ENCODE peak calls at places on chromosomes 2 and 18, in six cellular contexts. One of them, this sample, is unnamed.

GRCh38 chr2:47534179-47534919 is 131.4 kb downstream of the MSH2 start:
- DNase-seq in tibial nerve: no peak
- DNase-seq in right lobe of liver: no peak
- DNase-seq in IMR-90: peak
- DNase-seq in uterus: peak
- DNase-seq in suprapubic skin: no peak
- DNase-seq in this sample: no peak

GRCh38 chr2:85705680-85706039 is 11.5 kb downstream of the GNLY start:
- DNase-seq in right lobe of liver: peak
- DNase-seq in uterus: peak
- DNase-seq in IMR-90: peak
- DNase-seq in suprapubic skin: no peak
- DNase-seq in tibial nerve: peak
- DNase-seq in this sample: peak

GRCh38 chr18:25113081-25113480 is 238.9 kb downstream of the ZNF521 start:
- DNase-seq in uterus: no peak
- DNase-seq in tibial nerve: no peak
- DNase-seq in IMR-90: no peak
- DNase-seq in right lobe of liver: no peak
- DNase-seq in suprapubic skin: no peak
- DNase-seq in this sample: no peak

GRCh38 chr2:70214958-70215357 is 24.1 kb upstream of the C2orf42 start:
- DNase-seq in uterus: no peak
- DNase-seq in suprapubic skin: no peak
- DNase-seq in right lobe of liver: no peak
- DNase-seq in tibial nerve: no peak
- DNase-seq in IMR-90: peak
- DNase-seq in this sample: no peak

GRCh38 chr2:102442967-102443828 is 20.2 kb downstream of the IL18RAP start:
- DNase-seq in uterus: no peak
- DNase-seq in suprapubic skin: no peak
- DNase-seq in right lobe of liver: no peak
- DNase-seq in IMR-90: peak
- DNase-seq in tibial nerve: peak
- DNase-seq in this sample: no peak

GRCh38 chr2:79876430-79876829 is 363.6 kb downstream of the CTNNA2 start:
- DNase-seq in right lobe of liver: no peak
- DNase-seq in IMR-90: peak
- DNase-seq in tibial nerve: no peak
- DNase-seq in suprapubic skin: no peak
- DNase-seq in uterus: no peak
- DNase-seq in this sample: no peak

GRCh38 chr2:203462308-203462707 is 72.8 kb downstream of the RAPH1 start:
- DNase-seq in IMR-90: no peak
- DNase-seq in suprapubic skin: no peak
- DNase-seq in uterus: no peak
- DNase-seq in tibial nerve: no peak
- DNase-seq in right lobe of liver: no peak
- DNase-seq in this sample: no peak

GRCh38 chr2:8469709-8470493 is 212.0 kb upstream of the ID2 start:
- DNase-seq in right lobe of liver: peak
- DNase-seq in uterus: no peak
- DNase-seq in tibial nerve: no peak
- DNase-seq in IMR-90: no peak
- DNase-seq in suprapubic skin: peak
- DNase-seq in this sample: peak

GRCh38 chr2:70509565-70509964 is 44.1 kb downstream of the TGFA start:
- DNase-seq in tibial nerve: no peak
- DNase-seq in uterus: no peak
- DNase-seq in right lobe of liver: no peak
- DNase-seq in suprapubic skin: no peak
- DNase-seq in IMR-90: no peak
- DNase-seq in this sample: no peak

GRCh38 chr2:127411609-127412370 is 6.4 kb upstream of the PROC start:
- DNase-seq in tibial nerve: peak
- DNase-seq in suprapubic skin: no peak
- DNase-seq in IMR-90: no peak
- DNase-seq in right lobe of liver: no peak
- DNase-seq in uterus: no peak
- DNase-seq in this sample: peak
- H3K4me3 ChIP-seq in tibial nerve: no peak
- H3K4me3 ChIP-seq in suprapubic skin: no peak
- H3K4me3 ChIP-seq in IMR-90: no peak
- H3K4me3 ChIP-seq in right lobe of liver: peak
- H3K4me3 ChIP-seq in uterus: no peak
- H3K4me3 ChIP-seq in this sample: no peak

DNA sequence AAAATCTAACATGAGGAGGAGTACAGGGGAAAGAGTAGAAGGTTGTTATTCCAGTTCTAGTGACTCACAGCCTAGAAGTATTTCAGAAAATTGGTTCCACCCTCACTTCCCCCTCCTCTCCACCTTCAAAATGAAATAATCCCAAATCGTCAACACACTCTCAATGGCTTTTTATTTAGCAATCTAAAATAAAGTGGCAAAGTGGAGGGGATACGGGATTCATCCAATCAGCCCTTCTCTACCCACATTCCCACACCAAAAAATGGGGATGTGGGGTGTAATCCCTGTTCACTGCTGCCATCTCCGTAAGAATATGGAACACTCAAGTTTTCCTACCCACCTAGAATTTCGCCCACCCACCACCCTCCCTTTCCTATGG is 987 bp downstream of the NCKAP1 start:
- DNase-seq in suprapubic skin: no peak
- DNase-seq in tibial nerve: peak
- DNase-seq in right lobe of liver: no peak
- DNase-seq in uterus: no peak
- DNase-seq in IMR-90: peak
- DNase-seq in this sample: no peak
- TF ChIP-seq POLR2A in suprapubic skin: no peak
- TF ChIP-seq POLR2A in tibial nerve: no peak
- TF ChIP-seq POLR2A in right lobe of liver: no peak
- TF ChIP-seq POLR2A in uterus: no peak
- TF ChIP-seq POLR2A in IMR-90: peak
- TF ChIP-seq POLR2A in this sample: no peak

GRCh38 chr2:11387100-11387390 is 42.6 kb upstream of the ROCK2 start:
- DNase-seq in uterus: no peak
- DNase-seq in IMR-90: no peak
- DNase-seq in right lobe of liver: peak
- DNase-seq in suprapubic skin: no peak
- DNase-seq in tibial nerve: no peak
- DNase-seq in this sample: no peak
- H3K4me3 ChIP-seq in uterus: no peak
- H3K4me3 ChIP-seq in IMR-90: no peak
- H3K4me3 ChIP-seq in right lobe of liver: no peak
- H3K4me3 ChIP-seq in suprapubic skin: no peak
- H3K4me3 ChIP-seq in tibial nerve: no peak
- H3K4me3 ChIP-seq in this sample: no peak

DNA sequence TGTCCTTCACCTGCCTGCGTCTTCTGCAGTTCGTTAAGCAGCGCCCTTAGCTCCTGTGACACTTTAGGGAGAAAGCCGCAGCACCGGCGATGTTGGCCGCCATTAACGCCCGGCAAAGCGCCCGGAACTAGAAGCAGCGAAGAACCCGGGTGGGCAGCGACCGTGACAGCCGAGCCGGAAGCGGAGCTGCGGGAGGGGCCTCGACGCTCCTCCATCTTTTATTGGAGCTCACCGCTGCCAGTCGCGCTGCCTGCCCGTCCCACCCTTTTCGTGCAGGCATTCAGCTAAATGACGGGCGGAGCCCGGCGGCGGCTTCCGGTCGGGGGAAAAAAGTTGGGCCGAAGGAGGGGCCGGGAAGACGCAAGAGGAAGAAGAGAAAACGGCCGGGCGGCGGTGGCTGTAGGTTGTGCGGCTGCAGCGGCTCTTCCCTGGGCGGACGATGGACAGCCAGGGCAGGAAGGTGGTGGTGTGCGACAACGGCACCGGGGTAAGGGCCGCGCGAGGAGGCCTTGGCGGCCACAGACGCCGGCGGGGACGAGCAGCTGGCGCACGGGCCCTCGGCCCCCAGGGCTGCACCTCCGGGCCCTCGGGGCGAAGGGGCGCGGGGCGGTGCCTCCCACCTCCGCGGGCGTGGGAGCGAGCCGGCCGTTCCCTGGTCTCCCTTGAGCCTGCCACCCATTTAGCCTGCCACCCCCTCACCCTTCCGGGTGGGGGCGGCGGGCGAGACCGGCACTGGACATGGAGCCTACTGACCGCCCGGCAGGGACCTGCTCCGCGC is at the start of gene ACTR2:
- DNase-seq in right lobe of liver: peak
- DNase-seq in uterus: peak
- DNase-seq in tibial nerve: peak
- DNase-seq in IMR-90: peak
- DNase-seq in suprapubic skin: peak
- DNase-seq in this sample: peak
- TF ChIP-seq POLR2A in right lobe of liver: peak
- TF ChIP-seq POLR2A in uterus: peak
- TF ChIP-seq POLR2A in tibial nerve: peak
- TF ChIP-seq POLR2A in IMR-90: peak
- TF ChIP-seq POLR2A in suprapubic skin: peak
- TF ChIP-seq POLR2A in this sample: no peak

GRCh38 chr2:35355056-35355455 is 1000.5 kb upstream of the CRIM1 start:
- DNase-seq in IMR-90: no peak
- DNase-seq in suprapubic skin: no peak
- DNase-seq in tibial nerve: no peak
- DNase-seq in right lobe of liver: no peak
- DNase-seq in uterus: no peak
- DNase-seq in this sample: peak

DNA sequence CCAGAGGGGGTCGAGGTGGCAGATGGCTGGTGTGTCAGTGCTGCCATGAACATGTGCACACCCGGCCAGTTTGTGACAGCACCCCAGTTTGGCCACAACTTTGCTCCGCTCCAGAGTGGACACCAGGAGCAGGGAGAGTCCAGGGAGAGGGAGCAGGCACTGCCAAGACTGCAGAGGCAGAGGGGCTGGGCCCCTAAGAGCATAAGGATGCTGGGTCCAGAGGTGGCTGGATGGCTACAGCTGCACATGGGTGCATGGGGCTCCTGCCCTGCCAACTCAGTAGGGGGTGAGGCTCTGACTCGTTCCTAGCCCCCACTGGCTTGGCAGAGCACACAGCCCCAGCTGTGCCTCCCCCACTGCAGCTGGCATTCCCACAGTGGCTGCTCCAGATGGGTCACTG is 999.2 kb upstream of the CRIM1 start:
- DNase-seq in suprapubic skin: no peak
- DNase-seq in right lobe of liver: no peak
- DNase-seq in uterus: no peak
- DNase-seq in IMR-90: no peak
- DNase-seq in tibial nerve: no peak
- DNase-seq in this sample: peak
- H3K4me3 ChIP-seq in suprapubic skin: no peak
- H3K4me3 ChIP-seq in right lobe of liver: no peak
- H3K4me3 ChIP-seq in uterus: no peak
- H3K4me3 ChIP-seq in IMR-90: no peak
- H3K4me3 ChIP-seq in tibial nerve: no peak
- H3K4me3 ChIP-seq in this sample: no peak

GRCh38 chr18:48949606-48950535 is 894 bp downstream of the SMAD7 start:
- DNase-seq in IMR-90: peak
- DNase-seq in uterus: no peak
- DNase-seq in suprapubic skin: no peak
- DNase-seq in right lobe of liver: peak
- DNase-seq in tibial nerve: no peak
- DNase-seq in this sample: no peak
- TF ChIP-seq POLR2A in IMR-90: peak
- TF ChIP-seq POLR2A in uterus: peak
- TF ChIP-seq POLR2A in suprapubic skin: no peak
- TF ChIP-seq POLR2A in right lobe of liver: no peak
- TF ChIP-seq POLR2A in tibial nerve: no peak
- TF ChIP-seq POLR2A in this sample: no peak

DNA sequence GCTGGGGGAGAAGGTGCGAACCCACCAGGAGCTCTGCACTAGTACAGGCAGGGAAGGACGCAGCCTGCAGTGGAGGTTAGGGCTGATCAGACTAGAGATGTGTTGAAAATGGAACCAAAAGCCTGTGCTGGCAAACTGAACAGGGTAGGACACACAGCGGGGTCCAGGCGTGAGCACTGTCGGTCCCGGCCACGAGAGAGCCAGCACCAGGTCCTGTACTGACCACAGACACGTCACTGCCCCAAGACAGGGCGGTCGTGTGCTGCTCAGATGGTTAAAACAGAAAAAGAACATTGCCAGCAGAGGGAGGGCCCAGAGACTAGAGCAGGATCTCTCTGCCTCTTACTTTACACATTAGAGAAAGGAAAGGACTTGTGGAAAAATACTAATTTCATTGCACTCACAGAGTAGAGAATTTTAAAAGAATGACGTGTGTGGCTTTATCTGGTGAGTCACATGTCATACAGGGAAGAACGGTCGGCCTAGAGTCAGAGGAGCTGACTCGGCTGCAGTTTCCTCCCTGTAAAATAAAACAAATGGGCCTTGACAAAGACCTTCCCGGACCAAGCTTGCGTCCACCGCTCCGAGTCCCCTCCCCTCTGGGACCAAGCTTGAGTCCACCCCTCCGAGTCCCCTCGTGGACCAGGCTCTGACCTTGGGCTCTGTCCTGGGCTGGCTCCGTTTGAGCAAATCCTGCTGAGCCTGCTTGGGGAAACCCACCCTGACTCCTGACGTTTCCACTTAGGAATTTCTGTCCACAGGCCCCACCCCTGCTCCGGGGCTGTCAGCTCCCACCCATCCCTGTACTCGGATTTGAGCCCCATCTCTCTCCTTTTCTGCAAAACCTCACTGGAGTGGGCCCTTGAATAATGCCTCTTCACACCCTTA is 16.7 kb upstream of the ADI1 start:
- DNase-seq in uterus: peak
- DNase-seq in right lobe of liver: peak
- DNase-seq in suprapubic skin: no peak
- DNase-seq in IMR-90: peak
- DNase-seq in tibial nerve: peak
- DNase-seq in this sample: peak
- H3K4me3 ChIP-seq in uterus: peak
- H3K4me3 ChIP-seq in right lobe of liver: peak
- H3K4me3 ChIP-seq in suprapubic skin: peak
- H3K4me3 ChIP-seq in IMR-90: peak
- H3K4me3 ChIP-seq in tibial nerve: peak
- H3K4me3 ChIP-seq in this sample: peak

This sample was measured in lower leg skin.